ENCODE peak calls at places on chromosomes 11 and 22, in nine cellular contexts. S is HFFc6, J is fibroblast of the aortic adventitia, V is upper lobe of right lung, R is left ventricle myocardium inferior, N is AG04450, G is cardiac muscle cell, A is HCT116, E is psoas muscle. D is an unnamed sample.

GRCh38 chr11:130673698-130674097 is 225.3 kb downstream of the ADAMTS15 start:
- DNase-seq in J (peak), N (no peak), G (no peak), S (no peak), R (no peak), E (no peak), V (no peak), A (no peak), D (no peak)

GRCh38 chr11:34277166-34277565 is 80.6 kb downstream of the ABTB2 start:
- DNase-seq in R (no peak), A (no peak), G (no peak), S (no peak), N (no peak), V (no peak), E (no peak), J (no peak), D (no peak)

GRCh38 chr22:19353363-19354131 is 62.0 kb upstream of the CLTCL1 start:
- DNase-seq in A (no peak), R (no peak), N (no peak), E (no peak), S (no peak), J (no peak), V (no peak), G (no peak), D (no peak)

GRCh38 chr11:44268807-44269080 is 41.2 kb downstream of the ALX4 start:
- DNase-seq in V (peak), A (no peak), S (no peak), E (no peak), R (no peak), J (no peak), G (no peak), N (no peak), D (no peak)

GRCh38 chr11:80103149-80103859 is 662.5 kb upstream of the TENM4 start:
- DNase-seq in G (peak), S (peak), J (peak), N (peak), E (no peak), R (no peak), A (no peak), V (no peak), D (no peak)

GRCh38 chr11:125084761-125085231 is 21.7 kb downstream of the SLC37A2 start:
- DNase-seq in J (no peak), G (no peak), A (no peak), S (no peak), R (no peak), V (peak), N (no peak), E (no peak), D (no peak)

GRCh38 chr22:48706934-48707748 is 1120.5 kb downstream of the BRD1 start:
- DNase-seq in E (no peak), R (peak), A (no peak), S (no peak), N (no peak), G (no peak), J (no peak), V (peak), D (no peak)

GRCh38 chr11:120295110-120295509 is 30.0 kb upstream of the TLCD5 start:
- DNase-seq in J (peak), R (no peak), N (no peak), V (no peak), A (no peak), G (no peak), S (no peak), E (no peak), D (no peak)

GRCh38 chr11:112412383-112412782 is 151.7 kb upstream of the PLET1 start:
- DNase-seq in G (no peak), V (no peak), J (no peak), S (no peak), E (no peak), N (no peak), R (no peak), A (no peak), D (no peak)

GRCh38 chr11:12269104-12269441 is 108.3 kb upstream of the PARVA start:
- DNase-seq in A (no peak), E (no peak), J (no peak), V (no peak), R (no peak), G (peak), S (no peak), N (no peak), D (no peak)

GRCh38 chr11:119120639-119121007 is 757 bp upstream of the HINFP start:
- DNase-seq in G (peak), R (no peak), V (no peak), E (no peak), J (peak), N (peak), S (peak), A (no peak), D (no peak)

GRCh38 chr11:69876013-69876412 is 56.8 kb upstream of the FGF3 start:
- DNase-seq in E (no peak), S (no peak), G (no peak), R (peak), A (no peak), J (no peak), N (no peak), V (peak), D (no peak)

GRCh38 chr11:112797653-112798293 is 163.4 kb upstream of the NCAM1 start:
- DNase-seq in J (peak), N (no peak), G (peak), S (no peak), V (no peak), A (no peak), R (no peak), E (no peak), D (peak)

GRCh38 chr11:88618716-88619462 is 281.4 kb upstream of the CTSC start:
- DNase-seq in G (no peak), S (no peak), N (no peak), J (no peak), R (no peak), A (no peak), V (no peak), E (no peak), D (no peak)

GRCh38 chr22:24230911-24231656 is 13.8 kb downstream of the GGT5 start:
- DNase-seq in J (no peak), A (no peak), G (no peak), N (no peak), V (peak), E (no peak), R (peak), S (no peak), D (peak)

GRCh38 chr11:70204466-70204799 is 1.3 kb downstream of the FADD start:
- DNase-seq in N (no peak), V (peak), R (no peak), A (no peak), E (no peak), J (no peak), S (no peak), G (no peak), D (no peak)

GRCh38 chr22:49632199-49633009 is 195.3 kb downstream of the BRD1 start:
- DNase-seq in V (no peak), J (peak), G (peak), E (peak), S (no peak), R (peak), A (peak), N (no peak), D (peak)

GRCh38 chr22:49212002-49212401 is 615.7 kb downstream of the BRD1 start:
- DNase-seq in N (no peak), S (no peak), E (no peak), G (no peak), J (no peak), V (peak), R (peak), A (no peak), D (no peak)

GRCh38 chr11:104152941-104153340 is 11.0 kb downstream of the PDGFD start:
- DNase-seq in E (no peak), A (no peak), J (no peak), N (no peak), V (no peak), R (no peak), S (no peak), G (peak), D (no peak)

GRCh38 chr22:48673806-48674500 is 1153.7 kb downstream of the BRD1 start:
- DNase-seq in A (no peak), E (no peak), N (no peak), G (no peak), R (no peak), V (no peak), S (no peak), J (no peak), D (no peak)

GRCh38 chr22:19559324-19559811 is 35.2 kb upstream of the CLDN5 start:
- DNase-seq in R (no peak), N (no peak), A (no peak), E (no peak), S (no peak), V (no peak), J (no peak), G (no peak), D (no peak)

GRCh38 chr11:8650401-8650990 is 32.0 kb downstream of the TRIM66 start:
- DNase-seq in J (peak), R (no peak), A (no peak), E (no peak), G (peak), S (peak), N (no peak), V (no peak), D (no peak)

GRCh38 chr11:120334894-120335462 is 1.2 kb upstream of the ARHGEF12 start:
- DNase-seq in V (no peak), A (no peak), J (peak), E (no peak), R (no peak), S (peak), G (peak), N (peak), D (peak)

GRCh38 chr22:17369553-17370035 is 334 bp downstream of the CECR2 start:
- DNase-seq in V (peak), R (peak), A (no peak), J (no peak), E (peak), N (no peak), G (peak), S (no peak), D (peak)

GRCh38 chr11:44568706-44569473 is 3.4 kb downstream of the CD82 start:
- DNase-seq in R (peak), V (peak), N (peak), J (peak), S (peak), G (peak), A (no peak), E (peak), D (no peak)

GRCh38 chr11:88695701-88696414 is 358.3 kb upstream of the CTSC start:
- DNase-seq in S (no peak), V (no peak), J (no peak), A (no peak), E (no peak), G (no peak), N (no peak), R (no peak), D (no peak)

DNA sequence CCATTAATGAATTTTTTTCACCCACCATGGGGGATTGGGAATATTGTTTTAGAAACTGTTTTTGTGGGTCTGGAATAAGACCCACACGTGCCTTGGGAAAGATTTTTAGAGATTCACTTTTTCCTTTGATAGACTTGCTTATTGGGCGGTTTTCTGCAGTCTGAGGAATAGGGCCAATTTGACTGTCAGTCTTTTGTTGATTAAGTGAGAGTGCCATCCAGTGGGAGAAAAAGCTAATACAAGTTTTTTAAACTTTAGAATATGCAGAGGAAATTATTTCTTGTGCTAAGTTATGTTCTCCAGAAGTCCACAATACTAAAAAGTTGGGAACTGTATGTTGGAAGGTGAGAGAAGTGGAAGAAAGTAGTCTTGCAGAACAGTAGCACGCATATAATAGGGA is 56.1 kb downstream of the PRMT3 start:
- DNase-seq in V (no peak), R (no peak), N (no peak), A (peak), G (peak), S (peak), J (peak), E (no peak), D (no peak)
- TF ChIP-seq CTCF in V (peak), R (peak), N (peak), A (peak), G (peak), S (peak), J (peak), E (no peak), D (peak)

DNA sequence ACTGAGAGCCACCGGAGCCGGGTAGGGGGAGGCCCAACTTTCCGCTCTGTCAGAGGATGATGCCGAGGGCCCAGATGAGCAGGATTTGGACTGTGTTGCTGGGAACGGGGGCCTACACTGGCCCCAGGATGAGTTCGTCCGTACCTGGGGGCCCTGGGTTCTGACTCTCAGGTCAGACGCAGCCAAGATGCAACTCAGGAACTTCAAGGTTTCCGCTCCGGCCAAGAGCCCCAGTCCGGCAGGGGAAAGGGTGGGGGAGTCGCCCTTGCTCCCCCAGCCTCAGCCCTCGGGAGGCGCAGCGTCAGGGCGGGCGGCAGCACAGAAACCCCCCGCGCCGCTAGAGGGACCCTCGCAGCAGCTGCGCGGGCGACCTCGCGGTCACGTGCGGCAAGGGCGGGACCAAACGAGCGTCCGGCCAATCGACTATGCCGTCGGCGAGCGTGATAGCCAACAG is 241 bp upstream of the ARL2 start:
- DNase-seq in A (peak), V (peak), N (peak), J (peak), R (peak), S (peak), G (peak), E (peak), D (peak)
- TF ChIP-seq CTCF in A (peak), V (no peak), N (no peak), J (peak), R (peak), S (no peak), G (no peak), E (no peak), D (no peak)

DNA sequence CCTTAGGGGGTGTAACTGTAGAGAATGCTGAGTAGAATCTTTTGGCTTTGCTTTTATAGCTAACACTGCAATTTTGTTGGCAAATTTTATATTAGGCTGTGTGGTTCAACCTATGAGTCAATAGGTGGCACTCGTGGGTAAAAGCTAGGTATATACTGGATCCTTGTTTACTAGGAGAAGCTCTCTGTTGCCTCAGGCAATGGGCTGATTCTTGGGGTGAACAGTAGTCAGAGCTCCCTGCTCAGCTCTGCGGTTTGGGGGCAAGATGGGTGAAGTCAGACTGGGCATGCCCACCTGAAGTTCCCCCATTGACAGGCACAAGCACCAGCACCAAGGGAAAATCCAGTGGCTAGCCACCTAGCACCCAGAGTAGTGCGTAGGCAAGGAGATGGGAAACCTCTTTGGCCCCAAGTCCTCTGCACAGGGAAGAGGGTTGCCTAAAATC is 238.7 kb downstream of the FAM181B start:
- DNase-seq in J (no peak), V (no peak), S (no peak), N (no peak), G (no peak), R (no peak), E (no peak), A (no peak), D (peak)
- TF ChIP-seq CTCF in J (no peak), V (peak), S (no peak), N (peak), G (no peak), R (peak), E (no peak), A (no peak), D (peak)

GRCh38 chr11:68019486-68019885 is 9.4 kb downstream of the ALDH3B1 start:
- DNase-seq in R (no peak), N (no peak), J (no peak), E (no peak), V (no peak), A (no peak), G (no peak), S (no peak), D (no peak)

GRCh38 chr11:68018730-68019190 is 8.6 kb downstream of the ALDH3B1 start:
- DNase-seq in A (no peak), E (no peak), S (no peak), J (no peak), N (no peak), V (no peak), G (no peak), R (no peak), D (no peak)

GRCh38 chr11:68021167-68021787 is 9.2 kb upstream of the NDUFS8 start:
- DNase-seq in J (no peak), S (no peak), V (no peak), A (no peak), G (no peak), E (no peak), R (no peak), N (no peak), D (no peak)

GRCh38 chr11:68022531-68022930 is 8.0 kb upstream of the NDUFS8 start:
- DNase-seq in V (no peak), N (no peak), E (no peak), S (no peak), G (no peak), J (no peak), R (no peak), A (no peak), D (no peak)

GRCh38 chr11:68020575-68020974 is 9.9 kb upstream of the NDUFS8 start:
- DNase-seq in A (no peak), V (no peak), E (no peak), G (peak), S (no peak), J (no peak), R (no peak), N (no peak), D (no peak)
- TF ChIP-seq CTCF in A (no peak), V (peak), E (no peak), G (peak), S (peak), J (peak), R (peak), N (peak), D (peak)

GRCh38 chr11:61616443-61616842 is 35.6 kb upstream of the SYT7 start:
- DNase-seq in G (peak), S (no peak), J (peak), E (no peak), N (no peak), A (no peak), R (no peak), V (no peak), D (no peak)
- TF ChIP-seq CTCF in G (no peak), S (no peak), J (no peak), E (no peak), N (no peak), A (no peak), R (no peak), V (no peak), D (no peak)

DNA sequence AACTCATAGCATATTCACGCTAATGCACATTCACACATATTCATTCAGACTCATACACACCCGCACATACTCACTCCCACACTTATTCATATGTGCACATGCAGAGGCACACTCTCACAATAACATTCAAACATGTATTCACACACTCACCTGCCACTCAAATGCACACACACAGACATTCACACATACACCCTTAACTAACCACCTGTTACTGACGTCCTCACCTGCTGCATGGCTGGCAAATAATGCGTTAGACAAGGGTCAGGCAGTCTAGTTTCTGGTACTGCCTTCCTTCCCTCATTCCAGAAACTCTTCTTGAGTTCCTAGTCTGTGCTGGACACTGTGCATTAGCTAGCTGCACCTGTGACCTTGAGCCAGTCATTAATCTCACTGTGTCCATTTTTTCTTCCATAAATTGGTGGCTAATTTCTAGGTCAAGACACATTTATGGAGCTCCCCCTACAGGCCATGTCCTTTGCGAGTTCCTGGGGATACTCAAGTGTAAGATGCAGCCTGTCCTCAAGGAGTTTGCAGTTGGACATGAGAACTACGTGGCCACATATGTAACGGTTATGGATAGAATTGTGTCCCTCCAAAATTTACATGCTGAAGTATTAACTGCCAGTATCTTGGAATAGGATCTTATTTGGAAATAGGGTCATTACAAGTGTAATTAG is 34.5 kb upstream of the SEZ6L start:
- DNase-seq in J (no peak), G (no peak), A (peak), V (no peak), E (no peak), N (no peak), S (no peak), R (no peak), D (no peak)
- TF ChIP-seq CTCF in J (no peak), G (no peak), A (no peak), V (no peak), E (no peak), N (no peak), S (peak), R (no peak), D (peak)